ENCODE peak calls at places on chromosomes 6 and 20, in nine cellular contexts. T is central memory CD4-positive, alpha-beta T cell; S is stimulated activated CD4-positive, alpha-beta T cell treated with anti-CD3 and anti-CD28 coated beads, TNF-alpha, amount 100 ng/mL, for 24 hours; C is A172; J is fibroblast of mammary gland; A is psoas muscle; P is DND-41; F is activated T-helper 9 cell treated with anti-CD3 and anti-CD28 coated beads, Interleukin-2, amount 50 U/mL, for 16 hours; N is HTR-8/SVneo. Z is an unnamed sample.

GRCh38 chr20:13105071-13105470 is 96.3 kb downstream of the SPTLC3 start:
- DNase-seq in A (no peak), C (no peak), T (no peak), P (no peak), F (no peak), N (no peak), J (no peak), S (no peak), Z (no peak)

GRCh38 chr6:84220809-84221409 is 6.5 kb downstream of the CEP162 start:
- DNase-seq in N (no peak), F (no peak), J (peak), T (no peak), P (no peak), A (no peak), C (peak), S (no peak), Z (peak)

GRCh38 chr6:138161434-138162103 is at the start of gene ARFGEF3:
- DNase-seq in P (no peak), C (peak), S (peak), T (peak), F (peak), A (peak), J (peak), N (peak), Z (peak)

GRCh38 chr6:35706468-35706867 is 17.8 kb upstream of the FKBP5 start:
- DNase-seq in N (no peak), S (no peak), P (no peak), C (no peak), J (peak), T (no peak), A (no peak), F (no peak), Z (no peak)

GRCh38 chr20:1489764-1490436 is 1.3 kb downstream of the SIRPB2 start:
- DNase-seq in N (no peak), J (no peak), S (no peak), C (no peak), A (no peak), T (no peak), P (no peak), F (no peak), Z (peak)

GRCh38 chr20:47274449-47275108 is 81.9 kb downstream of the ZMYND8 start:
- DNase-seq in F (no peak), J (peak), C (peak), T (no peak), A (no peak), N (peak), S (peak), P (no peak), Z (peak)

GRCh38 chr20:41632896-41633295 is 14.7 kb upstream of the CHD6 start:
- DNase-seq in J (peak), F (no peak), P (no peak), N (no peak), C (peak), T (no peak), A (no peak), S (no peak), Z (peak)

GRCh38 chr20:43255877-43256276 is 66.2 kb upstream of the PTPRT start:
- DNase-seq in C (no peak), N (no peak), A (no peak), J (no peak), S (no peak), T (no peak), F (no peak), P (no peak), Z (no peak)

GRCh38 chr6:134663800-134664535 is 285.9 kb downstream of the ALDH8A1 start:
- DNase-seq in J (no peak), F (no peak), A (no peak), C (no peak), S (no peak), N (no peak), P (no peak), T (no peak), Z (no peak)

GRCh38 chr6:90411292-90411781 is 114.7 kb upstream of the BACH2 start:
- DNase-seq in C (peak), P (no peak), F (peak), A (no peak), T (peak), N (peak), J (no peak), S (peak), Z (peak)

GRCh38 chr20:46438156-46438750 is 31.8 kb upstream of the ELMO2 start:
- DNase-seq in S (no peak), A (no peak), C (peak), F (no peak), P (peak), N (peak), J (peak), T (peak), Z (peak)

GRCh38 chr6:11729083-11729482 is 49.5 kb downstream of the ADTRP start:
- DNase-seq in S (peak), J (no peak), T (peak), F (no peak), C (no peak), A (no peak), P (no peak), N (no peak), Z (no peak)

GRCh38 chr6:100877851-100878250 is 3.3 kb downstream of the ASCC3 start:
- DNase-seq in F (no peak), C (no peak), S (no peak), P (no peak), T (no peak), A (no peak), J (no peak), N (no peak), Z (no peak)

GRCh38 chr20:17715075-17715474 is 15.3 kb downstream of the BANF2 start:
- DNase-seq in C (no peak), N (no peak), A (no peak), J (no peak), F (no peak), T (no peak), P (no peak), S (no peak), Z (no peak)

GRCh38 chr6:85660181-85660611 is 17.5 kb upstream of the SYNCRIP start:
- DNase-seq in J (peak), T (no peak), S (no peak), F (no peak), P (no peak), N (peak), C (peak), A (peak), Z (peak)

GRCh38 chr20:18902181-18902725 is 88.7 kb downstream of the SCP2D1 start:
- DNase-seq in T (no peak), F (no peak), A (no peak), N (no peak), S (no peak), P (no peak), J (no peak), C (peak), Z (no peak)

GRCh38 chr6:151137441-151137984 is 102.3 kb upstream of the AKAP12 start:
- DNase-seq in P (no peak), F (no peak), A (no peak), C (no peak), J (no peak), S (no peak), T (no peak), N (no peak), Z (no peak)

GRCh38 chr6:166029506-166029905 is 138.1 kb downstream of the TBXT start:
- DNase-seq in S (no peak), T (no peak), J (peak), C (no peak), F (no peak), A (no peak), P (no peak), N (no peak), Z (peak)

GRCh38 chr20:58366016-58366415 is 23.0 kb upstream of the VAPB start:
- DNase-seq in T (no peak), C (no peak), S (peak), F (no peak), A (no peak), J (no peak), N (no peak), P (no peak), Z (peak)